ENCODE peak calls at places on chromosomes 12 and 14, in five cellular contexts. Y is astrocyte, S is H9, X is SK-N-SH, N is GM23248. A is an unnamed sample. For H4K20me1 and H3K9me3, the result is how much of the 10 kb centered on the place peaks cover.

GRCh38 chr12:116454950-116455447 is 104.2 kb upstream of the MAP1LC3B2 start:
- DNase-seq in Y (peak), S (no peak), X (no peak), N (peak), A (peak)

GRCh38 chr14:102140750-102141145 is 1.1 kb downstream of the WDR20 start:
- DNase-seq in Y (no peak), S (no peak), X (no peak), N (no peak), A (no peak)

GRCh38 chr14:95488376-95489162 is 27.9 kb downstream of the SYNE3 start:
- DNase-seq in Y (no peak), S (no peak), X (no peak), N (peak), A (no peak)

GRCh38 chr12:95700316-95700785 is 90.2 kb downstream of the NTN4 start:
- DNase-seq in Y (peak), S (no peak), X (no peak), N (peak), A (no peak)

GRCh38 chr12:46453428-46453827 is 80.9 kb upstream of the SLC38A2 start:
- DNase-seq in Y (no peak), S (no peak), X (no peak), N (no peak), A (peak)

GRCh38 chr12:109761631-109761950 is 48.0 kb downstream of the FAM222A start:
- DNase-seq in Y (no peak), S (peak), X (peak), N (no peak), A (no peak)

GRCh38 chr12:123126294-123127144 is 24.4 kb downstream of the PITPNM2 start:
- DNase-seq in Y (peak), S (no peak), X (no peak), N (peak), A (no peak)

GRCh38 chr14:99273724-99274345 is 1.8 kb upstream of the BCL11B start:
- DNase-seq in Y (no peak), S (no peak), X (no peak), N (peak), A (no peak)

GRCh38 chr12:53034459-53034858 is 15.4 kb upstream of the TNS2 start:
- DNase-seq in Y (no peak), S (no peak), X (no peak), N (no peak), A (no peak)

GRCh38 chr12:131391399-131391798 is 319.5 kb upstream of the SFSWAP start:
- DNase-seq in Y (no peak), S (no peak), X (no peak), N (no peak), A (peak)

GRCh38 chr14:60789656-60790055 is 55.1 kb downstream of the MNAT1 start:
- DNase-seq in Y (no peak), S (no peak), X (no peak), N (no peak), A (no peak)

GRCh38 chr14:51396222-51396815 is 156.3 kb downstream of the TMX1 start:
- DNase-seq in Y (peak), S (no peak), X (no peak), N (peak), A (no peak)

GRCh38 chr14:70716483-70716882 is 74.8 kb downstream of the TTC9 start:
- DNase-seq in Y (no peak), S (no peak), X (no peak), N (no peak), A (no peak)

GRCh38 chr12:122200541-122201175 is 2.9 kb upstream of the B3GNT4 start:
- DNase-seq in Y (no peak), S (peak), X (peak), N (no peak), A (no peak)

GRCh38 chr12:12999276-12999958 is 648 bp downstream of the HEBP1 start:
- DNase-seq in Y (peak), S (no peak), X (no peak), N (peak), A (no peak)

GRCh38 chr12:56716933-56717880 is 7.9 kb downstream of the NACA start:
- DNase-seq in Y (no peak), S (no peak), X (no peak), N (no peak), A (no peak)

GRCh38 chr12:120584343-120585149 is 3.3 kb upstream of the POP5 start:
- DNase-seq in Y (no peak), S (peak), X (peak), N (peak), A (peak)
- H3K4me2 ChIP-seq in Y (peak), S (peak), X (peak), N (peak), A (peak)

DNA sequence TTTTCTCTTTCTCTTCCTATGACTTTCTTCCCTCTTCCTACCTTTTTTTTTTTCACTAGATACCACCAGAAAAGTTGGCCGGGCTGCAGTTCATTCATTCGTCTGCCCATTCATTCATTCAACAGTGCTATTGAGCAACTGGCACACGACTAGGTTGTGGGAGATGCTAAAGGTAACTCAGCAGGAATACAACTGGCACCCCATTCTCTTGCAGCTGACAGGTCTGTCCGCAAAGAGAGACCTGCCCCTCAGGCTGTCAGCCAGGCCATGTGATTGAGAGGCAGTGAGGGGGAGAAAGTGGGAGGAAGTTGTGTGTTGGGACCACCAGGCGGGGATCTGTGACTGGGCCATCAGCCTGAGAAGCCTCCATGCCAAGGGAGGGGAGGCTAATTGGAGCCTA is 105.2 kb downstream of the TSPAN9 start:
- DNase-seq in Y (no peak), S (no peak), X (no peak), N (no peak), A (no peak)
- H4K20me1 ChIP-seq in Y (half or more), S (under half), X (under half), N (under half), A (under half)

GRCh38 chr12:38053113-38053512 is 263.5 kb upstream of the ALG10B start:
- DNase-seq in Y (no peak), S (no peak), X (no peak), N (no peak), A (no peak)
- H3K9me3 ChIP-seq in Y (under half), S (half or more), X (under half), N (under half), A (under half)

GRCh38 chr14:89757313-89757939 is 197.1 kb downstream of the EFCAB11 start:
- DNase-seq in Y (peak), S (no peak), X (no peak), N (no peak), A (no peak)
- H3K4me2 ChIP-seq in Y (no peak), S (no peak), X (no peak), N (no peak), A (no peak)

GRCh38 chr12:89697256-89697655 is 11.4 kb downstream of the ATP2B1 start:
- DNase-seq in Y (no peak), S (no peak), X (no peak), N (no peak), A (no peak)

GRCh38 chr12:89694542-89694941 is 14.1 kb downstream of the ATP2B1 start:
- DNase-seq in Y (no peak), S (no peak), X (no peak), N (no peak), A (no peak)

GRCh38 chr12:89693639-89694202 is 14.9 kb downstream of the ATP2B1 start:
- DNase-seq in Y (peak), S (no peak), X (no peak), N (no peak), A (no peak)

GRCh38 chr12:89695830-89696229 is 12.8 kb downstream of the ATP2B1 start:
- DNase-seq in Y (no peak), S (no peak), X (no peak), N (no peak), A (no peak)

DNA sequence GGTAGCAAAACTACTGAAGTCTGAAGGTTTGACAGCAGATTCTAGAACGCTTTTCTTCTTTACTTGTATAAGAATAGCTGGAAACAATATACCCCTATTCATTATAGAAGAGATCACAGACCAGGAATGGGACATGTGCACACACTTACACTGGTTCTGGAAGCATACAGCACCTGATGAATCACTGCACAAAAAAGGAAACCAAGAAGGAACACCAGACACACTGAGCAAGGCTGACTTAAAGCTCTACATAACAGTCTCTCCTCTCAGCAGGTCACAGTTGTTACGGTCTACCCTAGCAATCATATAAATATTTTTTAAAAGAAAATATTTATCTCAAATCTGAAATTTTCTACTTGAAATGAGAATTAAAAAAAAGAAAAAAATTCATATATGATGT is 13.5 kb downstream of the ATP2B1 start:
- DNase-seq in Y (peak), S (no peak), X (no peak), N (peak), A (no peak)
- H4K20me1 ChIP-seq in Y (under half), S (under half), X (under half), N (under half), A (half or more)